ENCODE peak calls at places on chromosomes 3 and 15, in six cellular contexts. U is SK-N-MC, Q is H9, M is K562, B is neuronal stem cell, T is IMR-90. R is an unnamed sample.
A peak's percentile ranks its signal among the peaks of the same experiment; 100 is the strongest.

GRCh38 chr15:39874890-39875549 is 45.0 kb downstream of the GPR176 start:
- DNase-seq in U (no peak), Q (no peak), M (no peak), B (no peak), T (no peak), R (peak; percentile 69)

GRCh38 chr15:84638103-84638502 is 16.0 kb downstream of the WDR73 start:
- DNase-seq in U (no peak), Q (peak; percentile 55), M (peak; percentile 41), B (no peak), T (peak; percentile 22), R (peak; percentile 53)

GRCh38 chr15:50051811-50052419 is 67.1 kb downstream of the ATP8B4 start:
- DNase-seq in U (peak; percentile 34), Q (peak; percentile 41), M (peak; percentile 19), B (peak; percentile 48), T (peak; percentile 91), R (peak; percentile 87)

GRCh38 chr3:126955004-126955790 is 27.7 kb upstream of the PLXNA1 start:
- DNase-seq in U (no peak), Q (no peak), M (no peak), B (no peak), T (no peak), R (no peak)

GRCh38 chr15:93072011-93072410 is 17.0 kb downstream of the RGMA start:
- DNase-seq in U (peak; percentile 16), Q (no peak), M (no peak), B (no peak), T (peak; percentile 14), R (no peak)

GRCh38 chr15:72176155-72176554 is 21.4 kb downstream of the GRAMD2A start:
- DNase-seq in U (no peak), Q (no peak), M (no peak), B (no peak), T (no peak), R (no peak)

GRCh38 chr3:171566803-171567422 is 106.7 kb upstream of the TNIK start:
- DNase-seq in U (peak; percentile 28), Q (no peak), M (peak; percentile 64), B (peak; percentile 46), T (peak; percentile 46), R (peak; percentile 76)

GRCh38 chr3:190086191-190086590 is 34.5 kb downstream of the P3H2 start:
- DNase-seq in U (no peak), Q (peak; percentile 52), M (no peak), B (no peak), T (no peak), R (no peak)

GRCh38 chr15:70264014-70264492 is 166.3 kb upstream of the TLE3 start:
- DNase-seq in U (no peak), Q (no peak), M (no peak), B (no peak), T (no peak), R (no peak)

GRCh38 chr15:62482715-62483429 is 317.8 kb upstream of the C2CD4B start:
- DNase-seq in U (no peak), Q (peak; percentile 85), M (peak; percentile 14), B (peak; percentile 33), T (peak; percentile 65), R (peak; percentile 5)

GRCh38 chr3:122794779-122795673 is at the start of gene SLC49A4:
- DNase-seq in U (no peak), Q (peak; percentile 93), M (peak; percentile 90), B (peak; percentile 87), T (peak; percentile 65), R (peak; percentile 89)

GRCh38 chr3:118842147-118842863 is 192.3 kb downstream of the IGSF11 start:
- DNase-seq in U (no peak), Q (no peak), M (no peak), B (peak; percentile 2), T (no peak), R (peak; percentile 55)

GRCh38 chr3:126134219-126134975 is 46.0 kb downstream of the ALDH1L1 start:
- DNase-seq in U (peak; percentile 32), Q (peak; percentile 79), M (peak; percentile 62), B (peak; percentile 72), T (peak; percentile 36), R (peak; percentile 54)

GRCh38 chr15:39426552-39427532 is 154.0 kb upstream of the THBS1 start:
- DNase-seq in U (no peak), Q (no peak), M (no peak), B (no peak), T (peak; percentile 84), R (no peak)

GRCh38 chr15:66682246-66682645 is 19.8 kb upstream of the SMAD6 start:
- DNase-seq in U (no peak), Q (no peak), M (no peak), B (no peak), T (no peak), R (no peak)

GRCh38 chr3:194379231-194379630 is 9.7 kb upstream of the LRRC15 start:
- DNase-seq in U (no peak), Q (no peak), M (no peak), B (no peak), T (no peak), R (no peak)

GRCh38 chr3:102233881-102234280 is 200.9 kb upstream of the ZPLD1 start:
- DNase-seq in U (no peak), Q (no peak), M (no peak), B (no peak), T (no peak), R (peak; percentile 78)

GRCh38 chr3:13349823-13350222 is 70.3 kb downstream of the NUP210 start:
- DNase-seq in U (no peak), Q (no peak), M (no peak), B (peak; percentile 58), T (no peak), R (no peak)

GRCh38 chr3:13346481-13347389 is 73.4 kb downstream of the NUP210 start:
- DNase-seq in U (no peak), Q (peak; percentile 85), M (no peak), B (no peak), T (no peak), R (no peak)

GRCh38 chr3:13348671-13349396 is 71.3 kb downstream of the NUP210 start:
- DNase-seq in U (no peak), Q (peak; percentile 67), M (no peak), B (no peak), T (peak; percentile 7), R (no peak)

GRCh38 chr3:13347390-13347966 is 72.6 kb downstream of the NUP210 start:
- DNase-seq in U (no peak), Q (peak; percentile 74), M (no peak), B (no peak), T (peak; percentile 49), R (no peak)

GRCh38 chr3:13348100-13348499 is 72.0 kb downstream of the NUP210 start:
- DNase-seq in U (no peak), Q (no peak), M (no peak), B (no peak), T (no peak), R (no peak)
- H3K9ac ChIP-seq in U (no peak overlapping the region), Q (no peak overlapping the region), M (no peak overlapping the region), B (no peak overlapping the region), T (no peak overlapping the region), R (no peak overlapping the region)

GRCh38 chr3:21544076-21544462 is 206.9 kb downstream of the ZNF385D start:
- DNase-seq in U (no peak), Q (no peak), M (no peak), B (no peak), T (no peak), R (no peak)
- H3K27ac ChIP-seq in U (no peak overlapping the region), Q (peak overlapping the region; percentile 73), M (peak overlapping the region; percentile 76), B (no peak overlapping the region), T (no peak overlapping the region), R (no peak overlapping the region)

GRCh38 chr3:150407051-150407817 is 864 bp upstream of the TSC22D2 start:
- DNase-seq in U (no peak), Q (no peak), M (no peak), B (no peak), T (peak; percentile 22), R (peak; percentile 44)
- H3K9ac ChIP-seq in U (peak overlapping the region; percentile 94), Q (peak overlapping the region; percentile 52), M (peak overlapping the region; percentile 40), B (no peak overlapping the region), T (peak overlapping the region; percentile 84), R (peak overlapping the region; percentile 92)

GRCh38 chr15:75732809-75733451 is 20.3 kb upstream of the CSPG4 start:
- DNase-seq in U (no peak), Q (peak; percentile 91), M (peak; percentile 69), B (peak; percentile 67), T (peak; percentile 65), R (peak; percentile 71)

GRCh38 chr15:75729304-75730069 is 16.8 kb upstream of the CSPG4 start:
- DNase-seq in U (no peak), Q (no peak), M (no peak), B (no peak), T (no peak), R (no peak)

GRCh38 chr15:75733761-75734651 is 21.4 kb upstream of the CSPG4 start:
- DNase-seq in U (no peak), Q (no peak), M (no peak), B (no peak), T (no peak), R (no peak)

GRCh38 chr15:75732206-75732808 is 19.7 kb upstream of the CSPG4 start:
- DNase-seq in U (no peak), Q (no peak), M (no peak), B (no peak), T (no peak), R (no peak)

GRCh38 chr15:75731248-75732100 is 18.8 kb upstream of the CSPG4 start:
- DNase-seq in U (no peak), Q (no peak), M (no peak), B (no peak), T (peak; percentile 51), R (no peak)
- H3K27ac ChIP-seq in U (no peak overlapping the region), Q (no peak overlapping the region), M (no peak overlapping the region), B (no peak overlapping the region), T (no peak overlapping the region), R (no peak overlapping the region)

GRCh38 chr3:71104586-71104985 is 478.9 kb downstream of the FOXP1 start:
- DNase-seq in U (no peak), Q (no peak), M (no peak), B (no peak), T (no peak), R (no peak)

GRCh38 chr3:71101581-71101980 is 481.9 kb downstream of the FOXP1 start:
- DNase-seq in U (no peak), Q (no peak), M (no peak), B (no peak), T (peak; percentile 47), R (no peak)

GRCh38 chr3:71104090-71104489 is 479.4 kb downstream of the FOXP1 start:
- DNase-seq in U (no peak), Q (no peak), M (no peak), B (no peak), T (peak; percentile 99), R (peak; percentile 58)

GRCh38 chr3:71102111-71103039 is 481.2 kb downstream of the FOXP1 start:
- DNase-seq in U (no peak), Q (no peak), M (no peak), B (no peak), T (peak; percentile 99), R (peak; percentile 83)

GRCh38 chr3:71103430-71103881 is 480.1 kb downstream of the FOXP1 start:
- DNase-seq in U (no peak), Q (no peak), M (no peak), B (no peak), T (peak; percentile 62), R (peak; percentile 79)
- H3K9ac ChIP-seq in U (no peak overlapping the region), Q (no peak overlapping the region), M (no peak overlapping the region), B (no peak overlapping the region), T (peak overlapping the region; percentile 15), R (no peak overlapping the region)

DNA sequence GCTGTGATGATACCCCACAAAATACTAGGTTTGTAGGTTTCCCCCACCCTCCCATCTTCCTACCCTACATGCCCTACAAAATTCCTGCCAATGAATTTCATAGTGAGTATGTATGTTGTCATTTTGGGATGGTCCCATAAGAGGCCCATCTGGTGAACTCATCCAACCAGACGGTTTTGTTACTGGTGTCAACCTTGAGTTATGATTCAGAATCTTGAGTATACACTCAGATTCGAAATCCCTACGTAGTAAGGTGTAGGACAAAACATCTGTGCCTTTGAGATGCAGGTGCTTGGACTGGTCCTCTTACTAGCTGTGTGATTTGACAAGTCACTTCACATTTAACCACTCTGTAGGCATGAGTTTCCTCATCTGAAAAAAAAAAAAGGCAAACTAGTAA is 3.6 kb downstream of the SIAH2 start:
- DNase-seq in U (no peak), Q (no peak), M (no peak), B (no peak), T (no peak), R (peak; percentile 88)
- H3K27ac ChIP-seq in U (no peak overlapping the region), Q (no peak overlapping the region), M (no peak overlapping the region), B (no peak overlapping the region), T (no peak overlapping the region), R (peak overlapping the region; percentile 29)

R was measured in PC-3.